ENCODE peak calls at places on chromosomes 13 and 19, in four cellular contexts. One of them, this sample, is unnamed.

GRCh38 chr19:12260861-12261260 is 33.8 kb downstream of the ZNF44 start:
- DNase-seq in spleen: no peak
- DNase-seq in K562: no peak
- DNase-seq in suprapubic skin: no peak
- DNase-seq in this sample: no peak

GRCh38 chr19:39941615-39942507 is 7.4 kb upstream of the FCGBP start:
- DNase-seq in suprapubic skin: no peak
- DNase-seq in spleen: no peak
- DNase-seq in K562: no peak
- DNase-seq in this sample: no peak

GRCh38 chr19:35153701-35154534 is 617 bp upstream of the FXYD5 start:
- DNase-seq in K562: peak
- DNase-seq in spleen: peak
- DNase-seq in suprapubic skin: peak
- DNase-seq in this sample: no peak

GRCh38 chr19:13089857-13090507 is 12.7 kb downstream of the LYL1 start:
- DNase-seq in suprapubic skin: no peak
- DNase-seq in spleen: no peak
- DNase-seq in K562: no peak
- DNase-seq in this sample: no peak

GRCh38 chr13:111365149-111366005 is 44.9 kb downstream of the TEX29 start:
- DNase-seq in spleen: peak
- DNase-seq in suprapubic skin: no peak
- DNase-seq in K562: no peak
- DNase-seq in this sample: no peak

GRCh38 chr19:46616631-46617322 is 8.1 kb downstream of the PTGIR start:
- DNase-seq in spleen: peak
- DNase-seq in suprapubic skin: no peak
- DNase-seq in K562: peak
- DNase-seq in this sample: peak

GRCh38 chr13:90237852-90238251 is 1109.6 kb upstream of the MIR17HG start:
- DNase-seq in spleen: no peak
- DNase-seq in K562: no peak
- DNase-seq in suprapubic skin: no peak
- DNase-seq in this sample: no peak

GRCh38 chr19:31015778-31016177 is 333.5 kb downstream of the TSHZ3 start:
- DNase-seq in K562: no peak
- DNase-seq in suprapubic skin: no peak
- DNase-seq in spleen: no peak
- DNase-seq in this sample: no peak

GRCh38 chr13:43009506-43009905 is 13.9 kb upstream of the DNAJC15 start:
- DNase-seq in suprapubic skin: no peak
- DNase-seq in spleen: no peak
- DNase-seq in K562: no peak
- DNase-seq in this sample: no peak

GRCh38 chr13:105848494-105848893 is 687.0 kb downstream of the EFNB2 start:
- DNase-seq in suprapubic skin: no peak
- DNase-seq in K562: no peak
- DNase-seq in spleen: no peak
- DNase-seq in this sample: peak

GRCh38 chr19:52993342-52994178 is 20.2 kb upstream of the ERVV-1 start:
- DNase-seq in suprapubic skin: peak
- DNase-seq in K562: peak
- DNase-seq in spleen: peak
- DNase-seq in this sample: peak

GRCh38 chr13:106625578-106625977 is 57.6 kb upstream of the ARGLU1 start:
- DNase-seq in spleen: no peak
- DNase-seq in K562: no peak
- DNase-seq in suprapubic skin: no peak
- DNase-seq in this sample: no peak

GRCh38 chr13:74135306-74136088 is 1.3 kb upstream of the KLF12 start:
- DNase-seq in suprapubic skin: peak
- DNase-seq in spleen: peak
- DNase-seq in K562: peak
- DNase-seq in this sample: peak

GRCh38 chr13:41019578-41020347 is 647 bp upstream of the ELF1 start:
- DNase-seq in suprapubic skin: no peak
- DNase-seq in spleen: no peak
- DNase-seq in K562: no peak
- DNase-seq in this sample: no peak

GRCh38 chr19:4909172-4909896 is at the start of gene UHRF1:
- DNase-seq in K562: peak
- DNase-seq in suprapubic skin: no peak
- DNase-seq in spleen: no peak
- DNase-seq in this sample: no peak

GRCh38 chr13:113441661-113442060 is 11.6 kb downstream of the ADPRHL1 start:
- DNase-seq in spleen: peak
- DNase-seq in K562: no peak
- DNase-seq in suprapubic skin: no peak
- DNase-seq in this sample: no peak

GRCh38 chr19:33798701-33799111 is 2.0 kb downstream of the KCTD15 start:
- DNase-seq in K562: no peak
- DNase-seq in spleen: no peak
- DNase-seq in suprapubic skin: no peak
- DNase-seq in this sample: no peak
- H3K4me3 ChIP-seq in K562: no peak
- H3K4me3 ChIP-seq in spleen: peak
- H3K4me3 ChIP-seq in suprapubic skin: peak
- H3K4me3 ChIP-seq in this sample: peak

GRCh38 chr13:28120317-28120716 is 18.0 kb upstream of the PAN3 start:
- DNase-seq in spleen: no peak
- DNase-seq in suprapubic skin: no peak
- DNase-seq in K562: no peak
- DNase-seq in this sample: no peak
- TF ChIP-seq POLR2A in spleen: no peak
- TF ChIP-seq POLR2A in suprapubic skin: no peak
- TF ChIP-seq POLR2A in K562: no peak
- TF ChIP-seq POLR2A in this sample: no peak

DNA sequence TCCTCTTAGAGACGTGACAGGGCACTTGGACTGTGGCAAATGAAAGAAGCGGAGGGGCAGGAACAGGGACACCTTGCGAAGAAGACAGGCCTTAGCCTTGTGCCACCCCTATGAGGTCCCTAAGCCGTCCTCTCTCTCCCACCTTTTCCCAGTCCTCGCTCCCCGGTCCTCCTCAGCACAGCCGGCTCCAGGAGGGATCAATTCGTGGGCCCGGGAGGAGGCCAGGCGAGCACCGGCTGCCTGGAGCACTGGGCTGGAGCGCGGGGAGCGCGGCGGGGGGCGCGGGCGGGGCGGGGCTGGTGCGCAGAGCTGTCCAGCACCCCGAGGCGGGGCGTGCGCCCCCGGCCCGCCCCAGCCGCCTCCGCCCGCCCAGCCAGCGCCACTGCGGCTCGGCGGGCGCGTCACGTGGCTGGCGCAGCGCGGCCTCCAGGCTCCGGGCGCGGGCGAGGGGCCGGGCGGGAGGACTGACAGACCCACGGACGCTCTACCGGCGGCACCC is at the start of gene LRP3:
- DNase-seq in spleen: peak
- DNase-seq in K562: peak
- DNase-seq in suprapubic skin: no peak
- DNase-seq in this sample: peak
- TF ChIP-seq POLR2AphosphoS5 in spleen: no peak
- TF ChIP-seq POLR2AphosphoS5 in K562: no peak
- TF ChIP-seq POLR2AphosphoS5 in suprapubic skin: no peak
- TF ChIP-seq POLR2AphosphoS5 in this sample: no peak

DNA sequence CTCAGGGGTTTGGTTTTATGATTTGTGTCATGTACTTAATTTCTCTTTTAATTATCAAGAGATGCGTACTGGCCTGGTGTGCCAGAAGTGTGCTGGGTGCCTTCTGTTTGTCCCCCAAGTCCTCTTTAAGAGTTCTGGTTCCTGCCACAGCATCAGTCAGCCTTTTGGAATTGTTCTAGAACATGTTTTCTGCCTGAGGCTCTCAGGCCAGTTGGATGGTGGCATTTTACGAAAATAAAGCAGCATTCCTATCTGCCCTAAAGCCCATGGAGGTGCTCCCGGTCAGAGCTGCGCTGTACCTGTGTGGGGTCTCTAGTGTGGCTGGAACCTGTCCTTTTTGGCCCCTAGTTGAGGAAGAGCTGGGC is 54.1 kb downstream of the TSSK6 start:
- DNase-seq in suprapubic skin: no peak
- DNase-seq in K562: no peak
- DNase-seq in spleen: no peak
- DNase-seq in this sample: no peak
- H3K4me3 ChIP-seq in suprapubic skin: peak
- H3K4me3 ChIP-seq in K562: no peak
- H3K4me3 ChIP-seq in spleen: peak
- H3K4me3 ChIP-seq in this sample: no peak

GRCh38 chr13:97001641-97002040 is 7.4 kb upstream of the OXGR1 start:
- DNase-seq in suprapubic skin: no peak
- DNase-seq in spleen: no peak
- DNase-seq in K562: no peak
- DNase-seq in this sample: no peak
- TF ChIP-seq POLR2A in suprapubic skin: no peak
- TF ChIP-seq POLR2A in spleen: no peak
- TF ChIP-seq POLR2A in K562: no peak
- TF ChIP-seq POLR2A in this sample: no peak

GRCh38 chr19:1069009-1069779 is 2.2 kb downstream of the ARHGAP45 start:
- DNase-seq in K562: no peak
- DNase-seq in spleen: peak
- DNase-seq in suprapubic skin: no peak
- DNase-seq in this sample: no peak
- TF ChIP-seq POLR2AphosphoS5 in K562: no peak
- TF ChIP-seq POLR2AphosphoS5 in spleen: peak
- TF ChIP-seq POLR2AphosphoS5 in suprapubic skin: no peak
- TF ChIP-seq POLR2AphosphoS5 in this sample: no peak

GRCh38 chr19:6233051-6233826 is 46.5 kb downstream of the MLLT1 start:
- DNase-seq in spleen: peak
- DNase-seq in K562: no peak
- DNase-seq in suprapubic skin: no peak
- DNase-seq in this sample: peak
- H3K4me3 ChIP-seq in spleen: peak
- H3K4me3 ChIP-seq in K562: no peak
- H3K4me3 ChIP-seq in suprapubic skin: no peak
- H3K4me3 ChIP-seq in this sample: no peak

DNA sequence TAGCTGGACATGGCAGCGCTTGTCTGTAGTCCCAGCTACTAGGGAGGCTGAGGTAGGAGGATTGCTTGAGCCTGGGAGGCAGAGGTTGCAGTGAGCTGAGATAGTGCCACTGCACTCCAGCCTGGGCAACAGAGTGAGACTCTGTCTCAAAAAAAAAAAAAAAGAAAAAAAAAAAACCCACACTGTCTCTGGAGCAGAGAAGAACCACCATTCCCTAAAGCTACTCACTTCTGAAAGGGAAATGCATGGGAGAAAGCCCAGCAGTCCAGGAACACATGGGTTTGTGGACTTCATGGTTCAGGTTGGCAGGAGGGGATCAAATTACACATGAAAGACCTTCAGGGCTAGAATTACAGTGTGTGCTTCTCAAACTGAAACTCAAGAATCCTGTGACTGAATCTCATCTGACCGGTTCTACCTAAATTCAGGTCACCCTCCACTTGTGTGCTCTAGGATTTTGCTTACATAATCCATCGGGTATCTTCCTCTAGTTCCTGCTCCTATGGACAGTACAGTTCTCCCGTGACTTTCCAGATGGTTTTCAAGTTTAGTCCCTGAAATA is 30.2 kb upstream of the CPB2 start:
- DNase-seq in K562: no peak
- DNase-seq in suprapubic skin: no peak
- DNase-seq in spleen: no peak
- DNase-seq in this sample: peak
- TF ChIP-seq POLR2A in K562: no peak
- TF ChIP-seq POLR2A in suprapubic skin: no peak
- TF ChIP-seq POLR2A in spleen: no peak
- TF ChIP-seq POLR2A in this sample: no peak

GRCh38 chr13:99278843-99279242 is 20.7 kb upstream of the GPR18 start:
- DNase-seq in spleen: no peak
- DNase-seq in K562: no peak
- DNase-seq in suprapubic skin: no peak
- DNase-seq in this sample: no peak

GRCh38 chr13:99280166-99280565 is 22.0 kb upstream of the GPR18 start:
- DNase-seq in K562: no peak
- DNase-seq in suprapubic skin: no peak
- DNase-seq in spleen: no peak
- DNase-seq in this sample: no peak

GRCh38 chr13:99278199-99278598 is 20.0 kb upstream of the GPR18 start:
- DNase-seq in suprapubic skin: no peak
- DNase-seq in K562: no peak
- DNase-seq in spleen: no peak
- DNase-seq in this sample: no peak

GRCh38 chr13:99276706-99277105 is 18.5 kb upstream of the GPR18 start:
- DNase-seq in spleen: no peak
- DNase-seq in K562: no peak
- DNase-seq in suprapubic skin: no peak
- DNase-seq in this sample: no peak

DNA sequence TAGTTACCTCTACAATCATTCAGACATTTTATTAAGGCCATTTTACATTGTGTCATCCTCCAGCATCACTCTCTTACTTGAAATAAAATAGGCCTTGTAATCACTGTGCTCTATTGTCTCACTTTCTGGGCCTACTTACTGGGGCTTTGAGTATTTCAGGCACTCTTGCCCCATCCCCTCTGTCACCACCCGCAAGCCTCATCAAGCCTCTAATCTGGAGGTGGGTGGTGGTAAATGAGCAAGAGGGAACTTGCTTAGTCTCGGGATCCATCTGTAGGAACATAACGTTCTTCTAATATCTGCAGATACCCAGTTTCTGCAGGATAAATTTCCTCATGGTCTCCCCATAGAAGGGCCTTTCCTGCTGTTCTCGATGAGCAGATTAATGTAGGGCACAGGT is 19.4 kb upstream of the GPR18 start:
- DNase-seq in spleen: no peak
- DNase-seq in suprapubic skin: no peak
- DNase-seq in K562: no peak
- DNase-seq in this sample: no peak
- TF ChIP-seq POLR2AphosphoS5 in spleen: no peak
- TF ChIP-seq POLR2AphosphoS5 in suprapubic skin: no peak
- TF ChIP-seq POLR2AphosphoS5 in K562: no peak
- TF ChIP-seq POLR2AphosphoS5 in this sample: no peak